ENCODE peak calls at places on chromosomes 13 and 19, in five cellular contexts. Y, O, G, C and H are unnamed samples.

GRCh38 chr19:41027273-41027967 is 36.3 kb downstream of the CYP2B6 start:
- DNase-seq in Y (peak; percentile 26), O (no peak), G (no peak), C (no peak), H (peak; percentile 57)

GRCh38 chr19:16385821-16386220 is 61.2 kb downstream of the KLF2 start:
- DNase-seq in Y (no peak), O (no peak), G (no peak), C (no peak), H (no peak)

GRCh38 chr19:8342316-8342683 is 762 bp downstream of the KANK3 start:
- DNase-seq in Y (no peak), O (no peak), G (no peak), C (no peak), H (no peak)

GRCh38 chr13:87999791-88000190 is 328.6 kb downstream of the SLITRK5 start:
- DNase-seq in Y (no peak), O (no peak), G (no peak), C (no peak), H (no peak)

GRCh38 chr13:20116213-20116612 is 44.6 kb downstream of the GJA3 start:
- DNase-seq in Y (peak; percentile 54), O (no peak), G (no peak), C (no peak), H (no peak)

GRCh38 chr19:8665468-8666213 is 33.0 kb downstream of the ACTL9 start:
- DNase-seq in Y (no peak), O (no peak), G (no peak), C (no peak), H (no peak)

GRCh38 chr13:80009760-80010159 is 331.2 kb downstream of the SPRY2 start:
- DNase-seq in Y (no peak), O (no peak), G (no peak), C (no peak), H (no peak)

GRCh38 chr13:48214519-48215121 is 18.4 kb upstream of the ITM2B start:
- DNase-seq in Y (no peak), O (no peak), G (no peak), C (no peak), H (no peak)

GRCh38 chr13:99176309-99177276 is 24.1 kb upstream of the UBAC2 start:
- DNase-seq in Y (peak; percentile 88), O (peak; percentile 75), G (peak; percentile 43), C (peak; percentile 71), H (peak; percentile 65)

GRCh38 chr19:13212759-13213330 is 62.6 kb downstream of the IER2 start:
- DNase-seq in Y (no peak), O (peak; percentile 87), G (peak; percentile 43), C (peak; percentile 67), H (peak; percentile 28)

GRCh38 chr19:49878744-49879070 is 1.2 kb downstream of the TBC1D17 start:
- DNase-seq in Y (no peak), O (no peak), G (no peak), C (no peak), H (no peak)

GRCh38 chr19:38400361-38400760 is 2.5 kb upstream of the FAM98C start:
- DNase-seq in Y (no peak), O (no peak), G (no peak), C (no peak), H (no peak)

GRCh38 chr13:31997641-31998040 is 33.9 kb upstream of the FRY start:
- DNase-seq in Y (no peak), O (no peak), G (no peak), C (no peak), H (no peak)

GRCh38 chr19:16075430-16076153 is 703 bp upstream of the TPM4 start:
- DNase-seq in Y (no peak), O (no peak), G (no peak), C (no peak), H (no peak)

GRCh38 chr13:98372886-98373285 is 195.8 kb upstream of the RNF113B start:
- DNase-seq in Y (no peak), O (no peak), G (peak; percentile 87), C (no peak), H (no peak)

GRCh38 chr19:39112338-39112890 is 13.2 kb upstream of the PAK4 start:
- DNase-seq in Y (no peak), O (no peak), G (no peak), C (no peak), H (no peak)

GRCh38 chr19:8466018-8466417 is 21.2 kb downstream of the HNRNPM start:
- DNase-seq in Y (no peak), O (no peak), G (peak; percentile 91), C (no peak), H (no peak)

GRCh38 chr19:37655689-37656491 is 625 bp upstream of the ZFP30 start:
- DNase-seq in Y (peak; percentile 91), O (peak; percentile 83), G (peak; percentile 68), C (peak; percentile 85), H (peak; percentile 75)

GRCh38 chr13:65600702-65601101 is 1629.4 kb downstream of the PCDH9 start:
- DNase-seq in Y (no peak), O (no peak), G (peak; percentile 78), C (no peak), H (no peak)

GRCh38 chr13:112341976-112342735 is 34.0 kb upstream of the SPACA7 start:
- DNase-seq in Y (no peak), O (no peak), G (no peak), C (no peak), H (no peak)

GRCh38 chr13:40589285-40590109 is 76.9 kb downstream of the FOXO1 start:
- DNase-seq in Y (no peak), O (no peak), G (no peak), C (no peak), H (peak; percentile 45)

GRCh38 chr19:48797103-48797502 is 13.7 kb downstream of the BCAT2 start:
- DNase-seq in Y (no peak), O (no peak), G (no peak), C (no peak), H (no peak)

GRCh38 chr13:26247608-26248007 is 6.3 kb upstream of the CDK8 start:
- DNase-seq in Y (no peak), O (peak; percentile 45), G (peak; percentile 29), C (peak; percentile 97), H (no peak)

GRCh38 chr13:102983496-102983895 is 82.7 kb downstream of the SLC10A2 start:
- DNase-seq in Y (no peak), O (no peak), G (no peak), C (no peak), H (no peak)

GRCh38 chr13:41660426-41660825 is 203.1 kb downstream of the RGCC start:
- DNase-seq in Y (no peak), O (no peak), G (no peak), C (no peak), H (no peak)

GRCh38 chr19:1412995-1413889 is 5.9 kb downstream of the DAZAP1 start:
- DNase-seq in Y (no peak), O (no peak), G (no peak), C (no peak), H (no peak)
- TF ChIP-seq POLR2A in Y (no peak), O (no peak), G (no peak), C (no peak), H (no peak)

DNA sequence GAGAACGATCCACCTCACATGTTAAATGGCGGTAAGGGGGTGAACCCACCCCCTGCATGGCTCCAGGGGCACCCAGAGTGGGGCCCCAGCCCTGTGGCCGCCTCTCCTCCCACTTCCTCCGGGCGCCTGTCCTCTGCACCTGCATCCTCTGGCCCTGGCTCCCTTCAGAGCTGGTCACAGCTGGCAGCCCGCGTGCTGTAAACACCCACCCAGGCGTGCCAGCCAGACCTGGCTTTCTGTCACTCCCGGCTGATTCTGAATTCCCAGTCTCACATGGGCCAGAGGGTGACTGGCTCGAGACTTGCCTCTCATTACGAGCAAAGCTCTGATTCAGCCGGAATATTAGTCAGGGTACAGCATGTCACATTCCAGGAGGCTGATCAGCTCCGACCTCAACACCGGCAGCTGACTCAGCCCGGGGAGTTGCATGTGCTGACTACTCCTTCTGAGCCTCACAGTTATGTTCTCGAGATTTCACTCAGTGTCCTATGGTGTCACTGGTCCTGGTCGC is 75.1 kb downstream of the GNG7 start:
- DNase-seq in Y (no peak), O (no peak), G (peak; percentile 99), C (no peak), H (peak; percentile 93)
- TF ChIP-seq POLR2A in Y (no peak), O (no peak), G (no peak), C (no peak), H (no peak)

GRCh38 chr19:14575428-14575980 is 3.6 kb upstream of the NDUFB7 start:
- DNase-seq in Y (no peak), O (no peak), G (no peak), C (no peak), H (no peak)

GRCh38 chr19:14576363-14576762 is 4.5 kb upstream of the NDUFB7 start:
- DNase-seq in Y (no peak), O (no peak), G (no peak), C (no peak), H (no peak)

GRCh38 chr19:14567079-14567478 is 4.8 kb downstream of the NDUFB7 start:
- DNase-seq in Y (no peak), O (no peak), G (no peak), C (no peak), H (no peak)

GRCh38 chr19:14570864-14571527 is 870 bp downstream of the NDUFB7 start:
- DNase-seq in Y (no peak), O (no peak), G (no peak), C (no peak), H (no peak)

DNA sequence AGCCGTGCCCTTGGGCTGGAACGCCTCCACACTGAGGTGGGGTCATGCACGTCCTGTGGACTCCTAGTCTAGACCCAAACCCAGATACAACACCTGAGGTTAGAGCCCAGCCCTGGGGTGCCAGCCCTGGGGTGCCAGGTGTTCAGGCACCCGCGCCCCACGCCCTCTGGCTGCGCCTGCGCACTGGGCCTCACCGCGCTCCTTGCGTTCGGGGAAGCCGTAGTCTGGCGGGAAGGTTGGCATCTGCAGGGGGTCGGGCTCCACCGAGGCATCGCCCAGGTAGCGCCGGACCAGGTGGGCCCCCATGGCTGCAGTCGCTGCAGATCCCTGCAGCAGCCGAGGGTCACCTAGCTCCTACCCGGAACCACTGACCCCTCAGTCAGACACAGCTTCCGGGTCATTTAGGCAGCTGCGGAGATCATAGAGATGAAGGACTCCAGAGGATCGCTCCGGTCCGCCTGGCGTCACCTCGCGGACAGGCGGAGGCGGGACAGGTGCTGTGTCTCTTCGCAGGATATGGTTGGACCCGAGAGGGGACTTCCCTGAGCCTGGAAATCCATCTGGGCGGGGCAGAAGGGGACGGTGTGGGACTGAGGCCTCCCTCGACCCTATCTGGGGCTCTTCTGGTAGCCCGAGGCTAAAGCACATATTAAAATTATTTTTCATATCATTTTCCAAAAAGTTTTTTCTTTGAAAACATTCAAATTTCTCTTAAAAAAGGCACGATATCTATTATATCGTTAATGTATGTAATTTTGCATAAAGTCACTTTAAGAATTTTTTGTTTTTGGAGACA is at the start of gene NDUFB7:
- DNase-seq in Y (peak; percentile 94), O (peak; percentile 90), G (peak; percentile 95), C (peak; percentile 95), H (peak; percentile 96)
- TF ChIP-seq POLR2A in Y (peak; percentile 34), O (peak; percentile 91), G (peak; percentile 31), C (peak; percentile 75), H (no peak)

DNA sequence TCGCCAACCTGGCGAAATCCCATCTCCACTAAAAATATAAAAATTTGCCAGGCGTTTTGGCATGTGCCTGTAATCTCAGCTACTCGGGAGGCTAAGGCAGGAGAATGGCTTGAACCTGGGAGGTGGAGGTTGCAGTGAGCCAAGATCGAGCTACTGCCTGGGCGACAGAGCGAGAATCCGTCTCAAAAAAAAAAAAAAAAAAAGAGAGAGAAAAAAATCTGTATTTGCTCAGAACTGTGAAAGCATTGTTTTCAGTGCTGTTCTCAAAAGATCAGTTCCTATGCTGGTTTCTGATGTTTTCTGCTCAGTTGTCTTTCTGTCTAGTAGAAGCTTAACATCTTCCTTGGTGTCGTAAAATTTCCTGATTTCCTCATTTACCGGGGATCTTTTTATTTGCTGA is 2.5 kb downstream of the SF3A2 start:
- DNase-seq in Y (no peak), O (no peak), G (no peak), C (no peak), H (no peak)
- TF ChIP-seq POLR2A in Y (no peak), O (no peak), G (no peak), C (no peak), H (no peak)

GRCh38 chr13:30905932-30906383 is at the start of gene MEDAG:
- DNase-seq in Y (peak; percentile 91), O (no peak), G (peak; percentile 57), C (no peak), H (peak; percentile 97)
- TF ChIP-seq POLR2A in Y (peak; percentile 67), O (no peak), G (no peak), C (no peak), H (no peak)